ENCODE peak calls at places on chromosome 16, in six cellular contexts. Z is CD4-positive, alpha-beta T cell; S is right atrium auricular region; P is MM.1S; B is lower lobe of right lung; E is AG04450. J is an unnamed sample.

GRCh38 chr16:78503501-78504110 is 404.2 kb downstream of the WWOX start:
- DNase-seq in Z (peak), S (peak), P (peak), B (no peak), E (no peak), J (peak)

GRCh38 chr16:8391219-8391757 is 199.0 kb downstream of the TMEM114 start:
- DNase-seq in Z (no peak), S (no peak), P (no peak), B (no peak), E (no peak), J (no peak)

GRCh38 chr16:84270071-84270470 is 24.6 kb upstream of the WFDC1 start:
- DNase-seq in Z (no peak), S (no peak), P (no peak), B (no peak), E (no peak), J (no peak)

GRCh38 chr16:89357055-89357454 is 133.3 kb downstream of the ANKRD11 start:
- DNase-seq in Z (no peak), S (no peak), P (no peak), B (no peak), E (no peak), J (no peak)

GRCh38 chr16:75097941-75098897 is 18.4 kb downstream of the LDHD start:
- DNase-seq in Z (peak), S (no peak), P (no peak), B (peak), E (no peak), J (no peak)

GRCh38 chr16:52731219-52731875 is 184.4 kb upstream of the TOX3 start:
- DNase-seq in Z (no peak), S (no peak), P (no peak), B (no peak), E (no peak), J (no peak)

GRCh38 chr16:90040152-90041023 is 21.1 kb upstream of the DBNDD1 start:
- DNase-seq in Z (no peak), S (no peak), P (no peak), B (no peak), E (no peak), J (no peak)

GRCh38 chr16:66127459-66128362 is 238.8 kb upstream of the CDH5 start:
- DNase-seq in Z (no peak), S (no peak), P (no peak), B (no peak), E (no peak), J (no peak)

GRCh38 chr16:27408012-27408601 is 6.1 kb downstream of the IL21R start:
- DNase-seq in Z (peak), S (no peak), P (no peak), B (no peak), E (no peak), J (no peak)

GRCh38 chr16:81444448-81445121 is at the start of gene CMIP:
- DNase-seq in Z (peak), S (peak), P (peak), B (peak), E (peak), J (peak)

GRCh38 chr16:67995423-67995822 is 3.9 kb downstream of the DPEP2 start:
- DNase-seq in Z (no peak), S (no peak), P (no peak), B (peak), E (no peak), J (no peak)

GRCh38 chr16:68003031-68003430 is 3.7 kb upstream of the DPEP2 start:
- DNase-seq in Z (no peak), S (no peak), P (no peak), B (no peak), E (no peak), J (no peak)

GRCh38 chr16:68000450-68000849 is 1.2 kb upstream of the DPEP2 start:
- DNase-seq in Z (no peak), S (no peak), P (no peak), B (no peak), E (no peak), J (no peak)

GRCh38 chr16:68005786-68006286 is 6.6 kb upstream of the DPEP2 start:
- DNase-seq in Z (peak), S (peak), P (peak), B (peak), E (no peak), J (no peak)

GRCh38 chr16:68000024-68000423 is 740 bp upstream of the DPEP2 start:
- DNase-seq in Z (no peak), S (no peak), P (no peak), B (no peak), E (no peak), J (no peak)
- H3K27ac ChIP-seq in Z (peak), S (peak), P (no peak), B (peak), E (no peak), J (no peak)

GRCh38 chr16:87492721-87493554 is at the start of gene ZCCHC14:
- DNase-seq in Z (peak), S (peak), P (peak), B (peak), E (peak), J (peak)

GRCh38 chr16:87489434-87490045 is 3.3 kb downstream of the ZCCHC14 start:
- DNase-seq in Z (no peak), S (no peak), P (no peak), B (no peak), E (no peak), J (no peak)

GRCh38 chr16:87487361-87487924 is 5.4 kb downstream of the ZCCHC14 start:
- DNase-seq in Z (no peak), S (peak), P (no peak), B (peak), E (no peak), J (peak)

GRCh38 chr16:87492241-87492635 is 586 bp downstream of the ZCCHC14 start:
- DNase-seq in Z (no peak), S (no peak), P (no peak), B (no peak), E (no peak), J (no peak)

DNA sequence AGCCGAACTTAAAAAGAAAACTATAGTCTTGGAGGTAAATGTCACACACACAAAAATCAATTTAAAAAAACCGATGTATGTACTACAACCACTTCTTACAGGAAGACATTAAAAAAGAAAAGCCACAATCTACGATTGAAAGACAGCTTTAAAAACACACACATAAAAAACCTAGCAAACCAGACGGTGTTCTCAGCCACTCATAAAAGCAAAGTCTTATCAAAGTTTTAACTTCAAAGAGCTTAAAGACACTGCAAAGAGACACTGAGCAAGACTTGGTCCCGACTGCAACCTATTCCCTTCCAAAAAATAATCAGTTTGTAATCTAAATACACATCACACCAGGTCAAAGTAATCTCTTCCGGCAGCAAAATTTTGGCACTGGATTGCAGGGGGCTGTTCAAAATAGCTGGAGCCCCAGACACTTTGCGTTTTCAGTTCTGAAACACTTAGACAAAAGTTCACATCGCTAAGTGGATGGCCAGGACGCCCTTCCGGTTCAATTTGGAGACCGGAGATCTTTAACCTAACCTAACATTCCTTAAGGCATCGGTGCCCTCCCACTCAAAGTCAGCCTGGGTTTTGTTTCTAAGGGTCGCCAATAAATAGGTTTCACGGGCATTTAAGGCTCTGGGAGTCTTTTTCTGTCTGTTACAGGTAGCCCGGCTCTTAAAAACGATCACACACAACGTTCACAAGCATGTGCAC is 2.6 kb downstream of the ZCCHC14 start:
- DNase-seq in Z (no peak), S (no peak), P (no peak), B (no peak), E (no peak), J (no peak)
- H3K27ac ChIP-seq in Z (peak), S (peak), P (no peak), B (peak), E (no peak), J (no peak)

DNA sequence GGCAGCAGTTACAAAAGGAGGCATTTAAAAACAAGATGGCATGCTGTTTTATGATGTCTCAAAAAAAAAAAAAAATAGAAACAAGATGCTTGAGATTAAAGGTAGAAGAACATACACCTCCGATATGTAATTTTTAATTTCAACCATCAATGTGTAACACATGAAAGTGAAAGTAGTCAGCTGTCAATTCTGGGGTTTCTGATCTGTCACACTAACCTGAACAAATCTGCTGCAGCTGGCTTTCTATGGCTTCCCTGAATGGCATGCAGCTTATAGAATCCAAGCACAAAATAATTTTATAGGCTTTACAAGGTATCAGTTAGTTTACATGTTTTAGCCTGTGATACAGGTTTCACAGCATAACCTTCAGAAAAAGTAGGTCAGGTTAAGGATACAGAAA is 13.5 kb downstream of the GLYR1 start:
- DNase-seq in Z (no peak), S (no peak), P (no peak), B (no peak), E (no peak), J (no peak)
- H3K27ac ChIP-seq in Z (no peak), S (no peak), P (no peak), B (no peak), E (no peak), J (no peak)

DNA sequence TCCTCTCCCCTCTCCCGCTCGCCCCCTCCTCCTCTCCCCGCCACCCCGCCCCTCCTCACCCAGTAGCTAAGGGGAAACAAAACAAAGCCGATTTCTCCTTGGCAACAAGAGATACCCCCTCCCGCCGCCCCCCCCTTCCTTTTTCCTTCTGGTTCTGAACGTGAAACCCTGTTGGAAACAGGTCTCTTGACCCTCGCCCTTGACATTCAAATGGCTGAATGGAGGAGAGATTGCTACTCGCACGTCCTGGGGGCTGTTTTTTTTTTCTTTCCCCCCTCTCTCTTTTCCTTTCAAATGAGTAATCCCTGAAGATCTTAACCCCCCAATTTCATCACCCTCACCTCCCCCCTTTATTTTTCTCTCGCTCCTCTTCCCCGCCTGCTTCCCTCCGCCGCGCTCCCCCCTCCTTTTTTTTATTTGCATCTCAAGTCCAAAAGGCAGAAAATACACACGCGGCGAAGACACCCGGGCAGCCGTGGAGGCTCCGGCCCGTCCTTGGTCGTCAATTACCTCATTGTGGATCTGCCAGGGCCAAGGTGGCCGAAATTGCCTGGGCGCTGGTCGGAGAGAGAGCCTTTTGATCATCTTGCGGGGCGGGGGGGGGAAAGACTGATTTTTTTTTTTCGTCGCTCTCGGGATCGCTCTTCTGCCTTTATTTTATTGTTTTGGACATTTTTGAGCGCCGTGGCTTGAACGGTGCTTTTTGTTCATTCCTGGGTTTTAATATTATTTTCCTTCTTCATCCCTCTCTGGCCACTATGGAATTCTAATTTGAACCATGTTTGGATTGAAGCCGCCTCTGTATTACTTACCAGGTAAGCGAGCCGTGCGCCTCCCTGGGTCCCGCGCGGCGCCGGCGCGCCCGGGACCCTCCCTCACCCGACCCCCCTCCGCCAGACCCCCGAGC is 57.3 kb upstream of the GSE1 start:
- DNase-seq in Z (peak), S (no peak), P (peak), B (peak), E (no peak), J (no peak)
- H3K27ac ChIP-seq in Z (peak), S (peak), P (peak), B (peak), E (peak), J (no peak)

GRCh38 chr16:29975811-29976511 is 2.3 kb downstream of the TAOK2 start:
- DNase-seq in Z (no peak), S (no peak), P (no peak), B (peak), E (no peak), J (no peak)
- H3K27ac ChIP-seq in Z (no peak), S (peak), P (no peak), B (peak), E (no peak), J (peak)

DNA sequence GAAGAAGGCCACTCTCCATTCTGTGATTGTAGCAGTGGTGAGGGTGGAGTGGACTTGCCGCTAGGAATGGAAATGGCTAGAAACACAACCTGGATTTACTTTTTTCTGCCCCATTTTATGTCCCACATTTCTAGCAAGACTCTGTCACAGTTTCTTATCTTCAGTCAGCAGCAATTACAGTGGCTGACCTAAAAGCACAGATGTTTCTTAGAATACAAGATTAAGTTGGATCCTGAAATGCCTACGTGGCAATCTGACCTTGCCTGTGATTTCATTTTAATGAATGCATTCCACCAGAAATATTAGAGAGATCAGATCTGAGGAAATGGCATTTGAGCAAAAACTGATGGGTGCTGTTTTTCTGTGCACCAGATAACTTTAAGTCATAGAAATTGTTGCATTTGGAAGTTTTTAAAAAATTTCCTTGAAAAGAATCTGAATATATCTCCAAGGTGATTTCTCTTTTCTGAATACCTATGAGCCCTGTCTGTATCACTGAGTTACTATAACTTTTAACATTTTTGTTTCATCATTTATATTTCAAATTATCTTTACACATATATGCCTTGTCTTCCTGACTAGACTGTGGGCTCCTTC is 5.4 kb downstream of the HEATR3 start:
- DNase-seq in Z (no peak), S (no peak), P (no peak), B (no peak), E (no peak), J (no peak)
- H3K27ac ChIP-seq in Z (no peak), S (no peak), P (no peak), B (no peak), E (no peak), J (no peak)

DNA sequence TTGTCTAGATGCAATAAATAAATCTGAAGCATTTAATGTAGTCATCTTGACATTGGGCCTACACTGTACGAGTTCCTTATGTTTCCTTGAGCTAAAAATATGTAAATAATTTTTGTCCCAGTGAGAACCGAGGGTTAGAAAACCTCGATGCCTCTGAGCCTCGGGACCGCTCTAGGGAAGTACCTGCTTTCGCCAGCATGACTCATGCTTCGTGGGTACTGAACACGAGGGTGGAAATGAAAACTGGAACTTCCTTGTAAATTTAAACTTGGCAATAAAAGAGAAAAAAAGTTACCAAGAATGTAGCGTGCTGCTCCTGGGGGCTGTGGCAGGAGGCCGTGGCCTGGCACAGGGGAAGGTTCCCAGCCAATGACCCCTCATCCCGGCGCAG is 74.1 kb downstream of the SOCS1 start:
- DNase-seq in Z (no peak), S (peak), P (no peak), B (peak), E (no peak), J (no peak)
- H3K27ac ChIP-seq in Z (no peak), S (no peak), P (no peak), B (peak), E (peak), J (no peak)

DNA sequence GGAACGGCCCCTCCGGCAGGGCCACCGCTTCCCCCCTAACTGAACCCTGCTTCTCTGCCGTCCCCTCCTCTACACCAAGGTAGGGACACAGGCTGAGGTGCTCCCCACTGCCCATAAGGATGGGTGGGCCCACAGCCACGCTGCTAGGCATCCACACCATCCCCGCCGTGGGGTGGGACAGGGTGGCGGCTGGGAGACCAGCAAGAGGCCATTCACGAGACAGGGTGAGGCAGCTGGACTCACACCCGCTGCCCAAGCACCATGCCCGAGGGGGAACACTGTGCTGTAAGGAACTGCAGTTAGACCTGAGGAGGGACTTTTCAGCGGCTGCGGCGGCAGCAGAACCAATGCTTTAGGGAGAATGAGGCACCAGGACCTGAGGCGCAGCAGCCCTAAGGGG is 47.5 kb upstream of the RRN3 start:
- DNase-seq in Z (no peak), S (no peak), P (no peak), B (no peak), E (no peak), J (no peak)
- H3K27ac ChIP-seq in Z (no peak), S (peak), P (no peak), B (no peak), E (no peak), J (no peak)

GRCh38 chr16:49024896-49025295 is 256.7 kb downstream of the CBLN1 start:
- DNase-seq in Z (no peak), S (no peak), P (no peak), B (no peak), E (no peak), J (no peak)

GRCh38 chr16:49022351-49022963 is 259.2 kb downstream of the CBLN1 start:
- DNase-seq in Z (no peak), S (no peak), P (no peak), B (no peak), E (no peak), J (no peak)

GRCh38 chr16:49023095-49023494 is 258.5 kb downstream of the CBLN1 start:
- DNase-seq in Z (no peak), S (no peak), P (no peak), B (no peak), E (no peak), J (no peak)

GRCh38 chr16:49026566-49026965 is 255.1 kb downstream of the CBLN1 start:
- DNase-seq in Z (no peak), S (no peak), P (peak), B (no peak), E (no peak), J (no peak)

DNA sequence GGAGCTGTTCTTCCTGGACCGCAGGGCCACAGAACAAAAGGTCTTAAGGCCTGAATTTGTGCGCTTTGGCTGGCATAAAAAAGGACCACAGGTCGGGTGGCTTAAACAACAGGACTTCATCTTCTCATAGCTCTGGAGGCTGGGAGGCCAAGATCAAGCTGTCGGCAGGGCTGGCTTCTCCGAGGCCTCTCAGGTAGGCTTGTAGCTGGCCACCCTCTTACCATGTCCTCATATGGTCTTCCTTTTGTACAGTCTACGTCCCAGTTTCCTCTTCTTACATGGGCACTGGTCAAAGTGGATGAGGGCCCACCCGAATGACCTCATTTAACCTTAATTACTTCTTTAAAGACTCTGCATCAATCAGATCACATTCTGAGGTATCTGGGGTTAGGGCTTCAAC is 257.6 kb downstream of the CBLN1 start:
- DNase-seq in Z (no peak), S (no peak), P (no peak), B (no peak), E (no peak), J (no peak)
- H3K27ac ChIP-seq in Z (no peak), S (no peak), P (no peak), B (no peak), E (no peak), J (no peak)